ENCODE peak calls at places on chromosomes 12 and 14, in seven cellular contexts. G is A172; W is effector memory CD4-positive, alpha-beta T cell; J is H54; I is NCI-H1092 treated with DMSO at 0.1 percent for 48 hours; H is EH; R is BJ. S is an unnamed sample.

GRCh38 chr14:102666635-102667034 is 74.2 kb downstream of the RCOR1 start:
- DNase-seq in G (no peak), R (no peak), H (peak), W (no peak), I (no peak), J (no peak), S (no peak)

GRCh38 chr12:121536929-121537813 is 43.7 kb downstream of the KDM2B start:
- DNase-seq in G (peak), I (peak), J (peak), H (peak), W (peak), R (no peak), S (peak)

GRCh38 chr12:111010061-111010460 is 89.7 kb upstream of the MYL2 start:
- DNase-seq in G (no peak), I (no peak), H (no peak), J (no peak), R (no peak), W (no peak), S (no peak)

GRCh38 chr12:116346751-116347150 is 69.3 kb upstream of the MED13L start:
- DNase-seq in I (no peak), J (peak), G (peak), R (peak), H (peak), W (no peak), S (no peak)

GRCh38 chr12:65496617-65497016 is 218.1 kb downstream of the MSRB3 start:
- DNase-seq in W (no peak), I (no peak), H (no peak), G (no peak), R (no peak), J (no peak), S (no peak)

GRCh38 chr12:47178014-47178413 is 98.3 kb upstream of the AMIGO2 start:
- DNase-seq in J (no peak), H (no peak), R (no peak), I (no peak), G (no peak), W (no peak), S (no peak)

GRCh38 chr12:25497021-25497420 is 56.1 kb downstream of the LMNTD1 start:
- DNase-seq in R (no peak), W (no peak), J (no peak), H (peak), G (peak), I (no peak), S (no peak)

GRCh38 chr12:5661820-5662219 is 229.9 kb downstream of the NTF3 start:
- DNase-seq in R (no peak), W (no peak), I (no peak), G (no peak), H (no peak), J (no peak), S (no peak)

GRCh38 chr14:21039585-21040369 is 2.4 kb upstream of the RNASE7 start:
- DNase-seq in G (peak), I (peak), H (peak), J (no peak), R (no peak), W (no peak), S (peak)

GRCh38 chr12:121314441-121314840 is 17.9 kb upstream of the CAMKK2 start:
- DNase-seq in H (no peak), R (no peak), G (no peak), I (no peak), W (no peak), J (no peak), S (no peak)

GRCh38 chr14:79842270-79842669 is 369.0 kb downstream of the DIO2 start:
- DNase-seq in W (no peak), J (peak), G (peak), I (no peak), R (peak), H (peak), S (no peak)

GRCh38 chr12:10130042-10130441 is at the start of gene CLEC7A:
- DNase-seq in I (no peak), H (no peak), G (no peak), J (no peak), R (no peak), W (no peak), S (no peak)

GRCh38 chr14:94944636-94945258 is 174.8 kb upstream of the GSC start:
- DNase-seq in R (no peak), I (no peak), G (no peak), J (no peak), W (no peak), H (no peak), S (no peak)

GRCh38 chr12:1922985-1923384 is 4.5 kb upstream of the CACNA2D4 start:
- DNase-seq in I (no peak), J (no peak), W (no peak), R (no peak), H (no peak), G (no peak), S (no peak)

GRCh38 chr12:109840349-109841073 is 7.3 kb upstream of the TRPV4 start:
- DNase-seq in W (no peak), G (peak), R (no peak), H (no peak), I (peak), J (peak), S (no peak)

GRCh38 chr12:69332815-69333358 is 15.3 kb upstream of the LYZ start:
- DNase-seq in W (no peak), H (no peak), R (no peak), I (no peak), J (no peak), G (no peak), S (no peak)

GRCh38 chr14:71960620-71961353 is 28.6 kb downstream of the RGS6 start:
- DNase-seq in R (no peak), H (no peak), J (no peak), G (no peak), W (no peak), I (no peak), S (no peak)

GRCh38 chr12:20798561-20798960 is 11.9 kb upstream of the SLCO1B3 start:
- DNase-seq in J (no peak), I (no peak), G (peak), W (no peak), H (peak), R (no peak), S (no peak)

GRCh38 chr12:115341442-115341841 is 657.5 kb upstream of the TBX3 start:
- DNase-seq in H (peak), W (no peak), J (peak), R (peak), G (peak), I (no peak), S (no peak)

GRCh38 chr14:91227183-91227628 is 17.3 kb downstream of the GPR68 start:
- DNase-seq in W (no peak), R (no peak), H (no peak), I (no peak), G (no peak), J (no peak), S (no peak)

GRCh38 chr12:78120866-78121590 is 290.3 kb downstream of the NAV3 start:
- DNase-seq in G (no peak), J (no peak), H (peak), I (no peak), R (no peak), W (no peak), S (no peak)

GRCh38 chr12:104083769-104084475 is 19.6 kb downstream of the HCFC2 start:
- DNase-seq in W (no peak), J (no peak), I (no peak), R (no peak), G (no peak), H (no peak), S (no peak)

GRCh38 chr14:52977798-52978197 is 26.9 kb upstream of the FERMT2 start:
- DNase-seq in I (no peak), R (no peak), G (no peak), J (no peak), W (no peak), H (no peak), S (no peak)

GRCh38 chr12:106586803-106587684 is 4.2 kb downstream of the RFX4 start:
- DNase-seq in H (no peak), I (no peak), G (no peak), R (no peak), W (no peak), J (no peak), S (peak)

GRCh38 chr14:59463773-59464650 is 1.2 kb downstream of the GPR135 start:
- DNase-seq in W (no peak), G (no peak), H (no peak), I (peak), R (no peak), J (no peak), S (no peak)

GRCh38 chr14:38209572-38210159 is 2.0 kb downstream of the SSTR1 start:
- DNase-seq in I (no peak), H (no peak), J (no peak), R (no peak), W (no peak), G (no peak), S (no peak)

GRCh38 chr14:100176811-100177327 is 17.4 kb upstream of the DEGS2 start:
- DNase-seq in H (no peak), G (no peak), I (no peak), R (no peak), W (no peak), J (no peak), S (no peak)

GRCh38 chr14:35197015-35197414 is 74.7 kb downstream of the PRORP start:
- DNase-seq in J (peak), R (peak), W (no peak), I (no peak), G (peak), H (peak), S (no peak)

GRCh38 chr12:95318071-95318545 is 100.5 kb downstream of the VEZT start:
- DNase-seq in R (peak), W (no peak), I (peak), H (peak), J (no peak), G (peak), S (no peak)

GRCh38 chr12:94304566-94305061 is 155.1 kb downstream of the CEP83 start:
- DNase-seq in I (no peak), H (peak), R (peak), J (no peak), W (no peak), G (no peak), S (no peak)

GRCh38 chr14:84591827-84592540 is 938.0 kb upstream of the FLRT2 start:
- DNase-seq in H (no peak), J (no peak), I (peak), R (no peak), W (no peak), G (peak), S (no peak)

GRCh38 chr12:10031771-10032175 is 1.3 kb downstream of the CLEC9A start:
- DNase-seq in G (peak), W (no peak), J (peak), R (peak), I (no peak), H (peak), S (no peak)

GRCh38 chr12:131151558-131152345 is 198.0 kb downstream of the ADGRD1 start:
- DNase-seq in H (no peak), R (no peak), W (no peak), G (no peak), I (no peak), J (no peak), S (no peak)

GRCh38 chr14:72631401-72631800 is 262.5 kb downstream of the DPF3 start:
- DNase-seq in W (no peak), I (no peak), J (no peak), H (no peak), G (no peak), R (no peak), S (no peak)

GRCh38 chr14:96146131-96146771 is 58.4 kb upstream of the BDKRB2 start:
- DNase-seq in I (no peak), W (no peak), H (peak), J (no peak), R (peak), G (peak), S (no peak)

GRCh38 chr14:97848351-97848980 is 1051.3 kb downstream of the VRK1 start:
- DNase-seq in H (no peak), W (no peak), G (no peak), R (no peak), I (peak), J (no peak), S (no peak)

GRCh38 chr12:13173537-13173936 is 23.0 kb upstream of the EMP1 start:
- DNase-seq in H (peak), I (no peak), W (no peak), J (peak), R (peak), G (no peak), S (no peak)

GRCh38 chr14:50013198-50013918 is 103.0 kb downstream of the VCPKMT start:
- DNase-seq in H (peak), J (peak), W (no peak), G (peak), I (no peak), R (no peak), S (no peak)

GRCh38 chr14:99780690-99781089 is 12.5 kb upstream of the EML1 start:
- DNase-seq in G (no peak), I (no peak), R (no peak), W (no peak), J (no peak), H (no peak), S (no peak)